ENCODE peak calls at places on chromosomes 3 and 15, in eight cellular contexts. H, M, N, I, P, X, L and B are unnamed samples.

GRCh38 chr15:83310521-83311456 is 26.3 kb upstream of the BNC1 start:
- DNase-seq in H (no peak), M (no peak), N (no peak), I (no peak), P (no peak), X (no peak), L (no peak), B (no peak)

GRCh38 chr3:99842826-99843589 is 25.3 kb downstream of the CMSS1 start:
- DNase-seq in H (no peak), M (no peak), N (no peak), I (peak), P (no peak), X (peak), L (no peak), B (no peak)

GRCh38 chr3:186314896-186315295 is 47.1 kb downstream of the DGKG start:
- DNase-seq in H (no peak), M (no peak), N (no peak), I (no peak), P (no peak), X (no peak), L (no peak), B (no peak)

GRCh38 chr15:73284073-73284472 is 84.7 kb downstream of the HCN4 start:
- DNase-seq in H (no peak), M (no peak), N (no peak), I (no peak), P (no peak), X (peak), L (no peak), B (no peak)

GRCh38 chr3:194397757-194398312 is 1.2 kb downstream of the GP5 start:
- DNase-seq in H (no peak), M (no peak), N (no peak), I (no peak), P (peak), X (no peak), L (no peak), B (no peak)

GRCh38 chr3:36525115-36525711 is 144.9 kb downstream of the STAC start:
- DNase-seq in H (no peak), M (no peak), N (no peak), I (no peak), P (no peak), X (no peak), L (no peak), B (no peak)

GRCh38 chr3:117557469-117557868 is 847.9 kb downstream of the TUSC7 start:
- DNase-seq in H (no peak), M (no peak), N (no peak), I (peak), P (no peak), X (no peak), L (no peak), B (no peak)

GRCh38 chr3:127753898-127754410 is 68.4 kb downstream of the MGLL start:
- DNase-seq in H (no peak), M (no peak), N (no peak), I (no peak), P (no peak), X (no peak), L (no peak), B (no peak)

GRCh38 chr15:52020253-52021085 is 1.4 kb downstream of the MAPK6 start:
- DNase-seq in H (no peak), M (no peak), N (no peak), I (no peak), P (peak), X (peak), L (no peak), B (no peak)